ENCODE peak calls at places on chromosomes 1 and 21, in ten cellular contexts. L is astrocyte, I is H9, F is GM23248, B is neuronal stem cell, D is neural progenitor cell, W is GM12878, U is IMR-90, Y is mammary epithelial cell, Q is SK-N-SH. V is an unnamed sample.

GRCh38 chr1:89942825-89943658 is 51.9 kb upstream of the ZNF326 start:
- DNase-seq in Q (peak; percentile 21), F (peak; percentile 78), L (no peak), W (no peak), U (peak; percentile 89), D (no peak), B (no peak), I (no peak), Y (no peak), V (no peak)

GRCh38 chr1:43373034-43373940 is 5.5 kb upstream of the ELOVL1 start:
- DNase-seq in F (peak; percentile 96), Y (peak; percentile 92), D (no peak), I (no peak), U (peak; percentile 88), L (peak; percentile 81), B (no peak), W (no peak), Q (no peak), V (no peak)

GRCh38 chr1:40449684-40450490 is at the start of gene ZFP69B:
- DNase-seq in U (peak; percentile 92), Q (peak; percentile 98), L (peak; percentile 84), W (peak; percentile 69), D (peak; percentile 97), B (peak; percentile 93), F (peak; percentile 96), I (peak; percentile 95), Y (peak; percentile 89), V (peak; percentile 92)

GRCh38 chr1:55362558-55362957 is 147.4 kb upstream of the USP24 start:
- DNase-seq in U (peak; percentile 85), D (no peak), W (no peak), B (no peak), I (no peak), Q (no peak), Y (peak; percentile 35), F (peak; percentile 90), L (peak; percentile 85), V (no peak)

GRCh38 chr1:224959656-224960055 is 30.2 kb downstream of the DNAH14 start:
- DNase-seq in U (no peak), B (no peak), Y (no peak), D (no peak), Q (no peak), W (no peak), F (no peak), L (no peak), I (no peak), V (no peak)

GRCh38 chr1:211928222-211928856 is 97.8 kb upstream of the LPGAT1 start:
- DNase-seq in D (no peak), W (no peak), F (no peak), Q (no peak), B (no peak), U (no peak), L (no peak), Y (peak; percentile 92), I (no peak), V (peak; percentile 49)

GRCh38 chr1:27784664-27785063 is 11.6 kb downstream of the STX12 start:
- DNase-seq in I (no peak), L (no peak), U (no peak), D (no peak), B (no peak), W (no peak), Y (no peak), F (no peak), Q (no peak), V (no peak)

GRCh38 chr1:204265665-204266064 is 51.9 kb upstream of the GOLT1A start:
- DNase-seq in U (no peak), B (no peak), L (no peak), D (no peak), W (no peak), F (no peak), Q (no peak), I (no peak), Y (no peak), V (peak; percentile 43)

GRCh38 chr1:35544976-35545375 is 12.2 kb downstream of the KIAA0319L start:
- DNase-seq in L (no peak), U (peak; percentile 45), I (peak; percentile 76), W (peak; percentile 50), B (no peak), Y (no peak), D (peak; percentile 83), Q (peak; percentile 58), F (peak; percentile 34), V (no peak)

GRCh38 chr1:98428864-98429263 is 232.7 kb upstream of the SNX7 start:
- DNase-seq in L (no peak), Q (no peak), U (no peak), Y (no peak), F (no peak), B (no peak), W (no peak), I (no peak), D (no peak), V (no peak)

GRCh38 chr1:34762474-34763141 is 3.1 kb downstream of the GJB4 start:
- DNase-seq in I (no peak), D (no peak), L (no peak), W (no peak), U (no peak), Y (peak; percentile 59), F (no peak), B (no peak), Q (no peak), V (no peak)

GRCh38 chr1:162391790-162392563 is 10.4 kb downstream of the C1orf226 start:
- DNase-seq in D (peak; percentile 81), F (peak; percentile 67), Y (no peak), L (peak; percentile 25), U (peak; percentile 58), B (peak; percentile 44), I (no peak), W (no peak), Q (peak; percentile 54), V (no peak)

GRCh38 chr21:45424854-45425795 is 20.2 kb downstream of the COL18A1 start:
- DNase-seq in L (no peak), Y (no peak), U (no peak), W (no peak), I (no peak), D (no peak), F (no peak), B (no peak), Q (no peak), V (no peak)
- H3K4me1 ChIP-seq in L (peaks cover 31% of the 10 kb centered on the region), Y (peaks cover 27% of the 10 kb centered on the region), U (peaks cover 10% of the 10 kb centered on the region), W (no peaks in the 10 kb centered on the region), I (peaks cover 3% of the 10 kb centered on the region), D (peaks cover 3% of the 10 kb centered on the region), F (peaks cover 9% of the 10 kb centered on the region), B (peaks cover 29% of the 10 kb centered on the region), Q (peaks cover 12% of the 10 kb centered on the region), V (no peaks in the 10 kb centered on the region)

DNA sequence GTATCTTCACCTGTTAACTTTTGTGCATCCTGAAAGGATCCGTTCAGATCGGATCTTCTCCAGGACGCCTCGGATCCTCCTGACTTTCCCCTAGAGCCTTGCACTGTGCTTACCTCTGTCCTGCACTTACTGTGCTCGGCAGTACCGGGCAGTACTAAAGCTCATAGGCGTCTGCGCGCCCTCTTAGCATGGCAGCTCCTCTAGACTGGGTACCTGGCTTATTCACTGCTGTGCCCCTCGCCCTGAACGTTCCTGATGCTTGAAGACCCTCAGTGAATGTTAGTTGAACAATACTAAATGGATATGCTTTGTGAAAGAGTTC is 968 bp downstream of the SCP2 start:
- DNase-seq in U (no peak), B (no peak), I (no peak), D (no peak), W (no peak), F (no peak), Y (no peak), Q (no peak), L (no peak), V (no peak)
- H3K27me3 ChIP-seq in U (no peaks in the 10 kb centered on the region), B (peaks cover 23% of the 10 kb centered on the region), I (peaks cover 12% of the 10 kb centered on the region), D (peaks cover 72% of the 10 kb centered on the region), W (no peaks in the 10 kb centered on the region), F (no peaks in the 10 kb centered on the region), Y (no peaks in the 10 kb centered on the region), Q (no peaks in the 10 kb centered on the region), L (no peaks in the 10 kb centered on the region), V (no peaks in the 10 kb centered on the region)

GRCh38 chr1:235864965-235865525 is 1.7 kb downstream of the LYST start:
- DNase-seq in Y (no peak), D (no peak), L (no peak), B (no peak), F (peak; percentile 37), I (no peak), W (no peak), Q (no peak), U (no peak), V (no peak)

GRCh38 chr1:235866207-235866912 is at the start of gene LYST:
- DNase-seq in D (peak; percentile 71), L (no peak), U (peak; percentile 52), F (peak; percentile 78), B (peak; percentile 44), Y (peak; percentile 65), W (no peak), I (peak; percentile 46), Q (peak; percentile 65), V (peak; percentile 63)

GRCh38 chr1:235866913-235867850 is 476 bp upstream of the LYST start:
- DNase-seq in Q (peak; percentile 99), Y (peak; percentile 95), I (peak; percentile 97), F (peak; percentile 97), D (peak; percentile 98), L (peak; percentile 76), B (peak; percentile 98), U (peak; percentile 90), W (peak; percentile 87), V (peak; percentile 98)

GRCh38 chr1:235865565-235866206 is 1.0 kb downstream of the LYST start:
- DNase-seq in Y (no peak), U (no peak), W (no peak), D (no peak), L (no peak), I (no peak), F (peak; percentile 53), B (no peak), Q (no peak), V (no peak)

GRCh38 chr1:235867903-235868469 is 1.3 kb upstream of the LYST start:
- DNase-seq in Q (no peak), U (no peak), Y (no peak), W (no peak), D (no peak), F (no peak), L (no peak), B (no peak), I (no peak), V (no peak)
- H3K9ac ChIP-seq in Q (peak overlapping the region; percentile 82), U (no peak overlapping the region), Y (peak overlapping the region; percentile 61), W (peak overlapping the region; percentile 81), D (no peak overlapping the region), F (peak overlapping the region; percentile 86), L (peak overlapping the region; percentile 90), B (no peak overlapping the region), I (peak overlapping the region; percentile 11), V (peak overlapping the region; percentile 72)

DNA sequence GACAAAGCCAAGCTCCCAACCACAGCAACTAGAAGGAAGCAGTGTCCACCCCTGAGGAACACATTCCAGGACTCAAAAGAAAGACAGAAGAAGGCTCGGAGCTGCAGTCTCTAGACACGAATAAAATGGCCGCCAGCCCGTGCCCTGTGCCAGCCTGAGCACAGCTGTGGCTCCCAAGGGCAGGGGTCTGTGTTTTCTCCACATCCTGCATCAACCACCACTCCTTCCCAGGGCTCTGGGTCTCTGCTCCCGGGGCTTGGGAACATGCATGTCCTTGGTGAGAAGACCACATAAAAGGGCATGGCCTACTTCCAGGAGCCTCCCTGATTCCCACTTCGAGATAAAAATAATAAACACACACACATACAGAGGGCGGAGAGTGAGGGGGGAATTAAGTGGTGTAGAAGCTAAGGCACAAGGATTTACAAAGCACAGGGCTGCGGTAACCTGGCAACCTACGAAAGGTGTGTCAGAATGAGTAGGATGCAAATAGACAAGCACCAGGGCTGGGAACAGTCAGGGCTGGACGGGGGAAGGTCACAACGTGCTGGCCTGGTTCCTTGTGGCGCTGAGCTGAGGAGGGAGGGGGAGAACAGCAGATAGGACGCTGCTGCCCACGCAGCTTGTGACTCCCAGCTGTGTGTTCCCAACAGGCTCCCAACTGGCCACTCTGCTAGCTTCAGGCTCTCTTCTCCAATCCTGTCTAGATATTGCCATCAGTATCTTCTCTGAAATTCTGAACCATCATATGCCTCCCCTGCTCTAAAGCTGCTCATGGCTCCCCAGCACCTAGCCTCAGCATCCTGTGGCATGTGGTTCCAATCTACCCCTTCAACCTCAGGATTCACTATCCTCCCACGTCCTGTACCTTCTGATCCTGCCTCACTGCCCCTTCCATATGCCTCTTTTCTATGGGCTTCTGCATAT is 72.5 kb downstream of the CD34 start:
- DNase-seq in W (no peak), U (no peak), D (no peak), I (no peak), B (no peak), F (peak; percentile 38), Q (no peak), Y (no peak), L (no peak), V (no peak)
- H3K4me1 ChIP-seq in W (peaks cover 8% of the 10 kb centered on the region), U (no peaks in the 10 kb centered on the region), D (peaks cover 7% of the 10 kb centered on the region), I (no peaks in the 10 kb centered on the region), B (peaks cover 4% of the 10 kb centered on the region), F (no peaks in the 10 kb centered on the region), Q (no peaks in the 10 kb centered on the region), Y (peaks cover 5% of the 10 kb centered on the region), L (no peaks in the 10 kb centered on the region), V (no peaks in the 10 kb centered on the region)